ENCODE peak calls at places on chromosomes 1 and 21, in seven cellular contexts. Z is tibial nerve, Y is prostate gland, F is H54, B is HepG2, W is ovary, I is transverse colon. K is an unnamed sample.

GRCh38 chr1:209190591-209191241 is 392.8 kb upstream of the CAMK1G start:
- DNase-seq in Z (no peak), Y (no peak), F (peak), B (peak), W (no peak), I (peak), K (no peak)

GRCh38 chr1:207884276-207885029 is 26.5 kb downstream of the CD34 start:
- DNase-seq in Z (no peak), Y (no peak), F (no peak), B (no peak), W (no peak), I (no peak), K (no peak)

GRCh38 chr1:154957258-154957657 is 1.4 kb upstream of the PBXIP1 start:
- DNase-seq in Z (no peak), Y (no peak), F (no peak), B (no peak), W (no peak), I (no peak), K (no peak)

GRCh38 chr1:16101618-16102017 is 28.2 kb upstream of the FAM131C start:
- DNase-seq in Z (no peak), Y (no peak), F (no peak), B (peak), W (no peak), I (no peak), K (no peak)

GRCh38 chr1:82091729-82092128 is 291.0 kb downstream of the ADGRL2 start:
- DNase-seq in Z (peak), Y (no peak), F (no peak), B (no peak), W (no peak), I (no peak), K (no peak)

GRCh38 chr1:231040019-231040799 is at the start of gene FAM89A:
- DNase-seq in Z (peak), Y (peak), F (peak), B (no peak), W (peak), I (peak), K (peak)

GRCh38 chr1:230119340-230119739 is 52.3 kb downstream of the GALNT2 start:
- DNase-seq in Z (no peak), Y (no peak), F (no peak), B (no peak), W (no peak), I (no peak), K (no peak)

GRCh38 chr1:163974120-163974519 is 584.9 kb upstream of the PBX1 start:
- DNase-seq in Z (no peak), Y (no peak), F (no peak), B (no peak), W (no peak), I (no peak), K (no peak)

GRCh38 chr1:188062456-188062855 is 1233.7 kb downstream of the PLA2G4A start:
- DNase-seq in Z (no peak), Y (no peak), F (no peak), B (no peak), W (no peak), I (no peak), K (no peak)

GRCh38 chr1:227792216-227793078 is 23.0 kb upstream of the PRSS38 start:
- DNase-seq in Z (peak), Y (no peak), F (no peak), B (no peak), W (no peak), I (no peak), K (no peak)

GRCh38 chr1:157226739-157227138 is 88.5 kb upstream of the ETV3 start:
- DNase-seq in Z (no peak), Y (no peak), F (no peak), B (no peak), W (no peak), I (no peak), K (no peak)

GRCh38 chr1:197469620-197470210 is 201.7 kb downstream of the CRB1 start:
- DNase-seq in Z (no peak), Y (no peak), F (no peak), B (no peak), W (no peak), I (no peak), K (no peak)

GRCh38 chr1:10644307-10645128 is 151.9 kb downstream of the CASZ1 start:
- DNase-seq in Z (no peak), Y (no peak), F (peak), B (no peak), W (no peak), I (no peak), K (no peak)

GRCh38 chr1:11559211-11559970 is 80.4 kb downstream of the DISP3 start:
- DNase-seq in Z (no peak), Y (no peak), F (no peak), B (no peak), W (no peak), I (no peak), K (no peak)

GRCh38 chr1:4265836-4266235 is 365.8 kb upstream of the C1orf174 start:
- DNase-seq in Z (no peak), Y (no peak), F (no peak), B (peak), W (no peak), I (no peak), K (no peak)

GRCh38 chr1:68791800-68792199 is 294.9 kb upstream of the DEPDC1 start:
- DNase-seq in Z (no peak), Y (no peak), F (no peak), B (no peak), W (no peak), I (no peak), K (no peak)

GRCh38 chr1:160641323-160642280 is 5.2 kb downstream of the SLAMF1 start:
- DNase-seq in Z (no peak), Y (no peak), F (no peak), B (no peak), W (no peak), I (no peak), K (no peak)

GRCh38 chr1:160638926-160639325 is 7.9 kb downstream of the SLAMF1 start:
- DNase-seq in Z (no peak), Y (no peak), F (no peak), B (peak), W (no peak), I (no peak), K (no peak)

GRCh38 chr1:160639652-160640051 is 7.2 kb downstream of the SLAMF1 start:
- DNase-seq in Z (no peak), Y (no peak), F (no peak), B (no peak), W (no peak), I (peak), K (no peak)

GRCh38 chr1:160642281-160642644 is 4.6 kb downstream of the SLAMF1 start:
- DNase-seq in Z (no peak), Y (no peak), F (no peak), B (no peak), W (no peak), I (no peak), K (no peak)

GRCh38 chr1:160640359-160641123 is 6.3 kb downstream of the SLAMF1 start:
- DNase-seq in Z (no peak), Y (no peak), F (no peak), B (no peak), W (no peak), I (no peak), K (no peak)
- TF ChIP-seq POLR2A in Z (no peak), Y (no peak), F (no peak), B (no peak), W (no peak), I (no peak), K (no peak)

GRCh38 chr21:44300262-44300959 is 558 bp downstream of the PFKL start:
- DNase-seq in Z (peak), Y (peak), F (peak), B (peak), W (peak), I (peak), K (peak)
- TF ChIP-seq POLR2A in Z (no peak), Y (peak), F (no peak), B (no peak), W (no peak), I (peak), K (peak)

GRCh38 chr1:83689900-83690868 is 308.7 kb downstream of the TTLL7 start:
- DNase-seq in Z (no peak), Y (no peak), F (no peak), B (no peak), W (no peak), I (no peak), K (no peak)

GRCh38 chr1:83697220-83697619 is 301.7 kb downstream of the TTLL7 start:
- DNase-seq in Z (no peak), Y (no peak), F (no peak), B (no peak), W (no peak), I (no peak), K (no peak)

GRCh38 chr1:83693409-83694126 is 305.4 kb downstream of the TTLL7 start:
- DNase-seq in Z (no peak), Y (no peak), F (no peak), B (no peak), W (no peak), I (no peak), K (no peak)

GRCh38 chr1:83694449-83694848 is 304.5 kb downstream of the TTLL7 start:
- DNase-seq in Z (no peak), Y (no peak), F (no peak), B (no peak), W (no peak), I (no peak), K (no peak)

GRCh38 chr1:83692524-83693336 is 306.2 kb downstream of the TTLL7 start:
- DNase-seq in Z (no peak), Y (no peak), F (peak), B (peak), W (no peak), I (no peak), K (no peak)
- TF ChIP-seq POLR2A in Z (no peak), Y (no peak), F (no peak), B (no peak), W (no peak), I (no peak), K (no peak)

DNA sequence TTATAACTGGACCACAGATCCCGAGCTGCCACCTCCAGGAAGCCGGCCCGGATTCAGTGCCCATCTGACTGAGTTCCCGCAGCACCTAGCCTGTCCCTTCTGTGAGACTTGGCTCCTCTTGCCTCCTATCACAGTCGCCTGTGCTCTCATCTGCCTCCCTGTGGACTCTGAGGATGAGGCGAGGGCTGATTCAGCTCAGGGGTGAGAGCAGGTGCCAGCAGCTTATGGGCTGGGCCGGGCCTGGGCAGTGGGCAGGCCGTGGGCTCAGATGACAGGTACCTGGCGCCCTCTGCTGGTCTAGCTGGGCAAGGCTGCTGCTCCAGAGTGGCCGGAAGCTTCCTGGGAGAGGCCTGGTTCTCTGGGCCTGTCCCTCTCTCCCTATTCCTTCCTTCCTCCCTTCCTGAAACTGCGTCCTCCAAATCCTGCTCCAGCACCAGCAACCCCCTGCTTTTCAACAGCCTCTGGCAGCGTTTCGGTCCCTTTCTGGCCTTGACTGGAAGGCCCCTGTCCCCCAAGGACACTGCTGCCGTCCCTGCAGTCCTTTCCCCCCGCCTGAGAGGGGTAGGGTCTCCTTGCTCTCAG is 17.3 kb upstream of the PCSK9 start:
- DNase-seq in Z (peak), Y (peak), F (peak), B (peak), W (peak), I (peak), K (peak)
- TF ChIP-seq POLR2A in Z (no peak), Y (no peak), F (no peak), B (no peak), W (no peak), I (no peak), K (no peak)

GRCh38 chr1:27519341-27520258 is 29.6 kb upstream of the WASF2 start:
- DNase-seq in Z (no peak), Y (no peak), F (no peak), B (no peak), W (no peak), I (peak), K (no peak)
- TF ChIP-seq POLR2A in Z (no peak), Y (no peak), F (no peak), B (no peak), W (no peak), I (no peak), K (no peak)

DNA sequence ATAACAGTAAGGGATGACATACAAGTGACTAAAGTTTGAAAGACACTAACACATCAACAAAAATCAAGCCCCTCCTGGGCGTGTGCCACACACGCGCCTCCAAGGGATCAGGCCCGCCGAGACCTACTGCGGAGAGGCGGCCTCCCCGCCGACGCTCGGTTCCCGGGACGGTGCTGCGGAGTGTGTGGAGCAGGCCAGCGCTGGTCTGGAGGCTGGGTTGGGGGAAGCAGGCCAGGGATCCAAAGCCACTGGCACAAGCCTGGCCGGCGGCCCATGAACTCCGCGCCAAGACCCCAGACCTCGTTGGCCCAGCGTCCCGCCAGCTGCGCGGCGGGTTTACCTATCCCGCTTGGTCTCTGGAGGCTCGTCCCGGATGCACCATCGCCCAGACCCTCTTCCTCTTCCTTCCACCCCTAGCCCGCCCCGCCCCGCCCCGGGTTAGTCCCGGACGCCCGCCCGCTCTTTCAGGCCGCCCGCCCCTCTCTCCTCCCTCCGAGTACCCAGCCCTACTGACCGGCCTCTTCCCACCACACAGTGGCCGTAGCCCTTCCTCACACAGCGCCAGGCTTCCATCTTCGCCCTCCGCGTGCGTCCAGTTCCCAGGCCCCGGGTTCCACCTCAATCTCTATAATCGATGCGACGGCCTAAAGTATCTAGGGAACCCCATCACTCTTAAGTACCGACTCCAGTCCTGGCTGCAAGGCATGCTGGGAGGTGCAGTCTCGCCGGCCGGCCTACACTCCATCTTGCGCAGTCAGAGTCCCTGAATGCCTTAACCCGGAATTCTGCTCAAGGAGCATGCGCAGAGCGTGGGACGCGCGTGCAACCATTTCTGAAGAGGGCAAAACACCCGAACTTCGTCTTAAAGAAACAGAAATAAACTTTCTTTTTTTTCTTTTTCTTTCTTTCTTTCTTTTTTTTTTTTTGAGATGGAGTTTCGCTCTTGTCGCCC is at the start of gene ANGEL2:
- DNase-seq in Z (peak), Y (peak), F (peak), B (peak), W (peak), I (peak), K (peak)
- TF ChIP-seq POLR2A in Z (no peak), Y (peak), F (peak), B (peak), W (peak), I (peak), K (peak)

DNA sequence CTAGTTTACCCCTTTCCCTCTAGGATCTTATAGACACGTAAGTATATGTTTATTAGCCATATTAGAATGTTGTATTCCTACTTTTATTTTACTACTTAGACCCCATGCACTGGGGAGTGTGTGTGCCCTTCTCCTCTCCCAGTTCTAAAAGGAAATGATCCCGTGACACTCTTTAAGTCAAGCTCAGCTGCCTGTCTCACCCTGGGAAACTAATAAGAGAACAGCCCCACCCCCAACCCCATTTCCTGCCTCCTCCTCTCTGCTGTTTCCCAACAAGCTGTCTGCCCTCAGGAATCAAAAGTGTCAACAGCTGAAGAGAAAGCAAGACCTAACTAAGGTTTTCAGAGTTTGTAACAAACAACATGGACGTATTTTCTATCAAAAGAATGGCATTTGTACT is 92.6 kb upstream of the VAV3 start:
- DNase-seq in Z (peak), Y (no peak), F (no peak), B (no peak), W (no peak), I (peak), K (no peak)
- TF ChIP-seq POLR2A in Z (no peak), Y (no peak), F (no peak), B (no peak), W (no peak), I (no peak), K (no peak)

DNA sequence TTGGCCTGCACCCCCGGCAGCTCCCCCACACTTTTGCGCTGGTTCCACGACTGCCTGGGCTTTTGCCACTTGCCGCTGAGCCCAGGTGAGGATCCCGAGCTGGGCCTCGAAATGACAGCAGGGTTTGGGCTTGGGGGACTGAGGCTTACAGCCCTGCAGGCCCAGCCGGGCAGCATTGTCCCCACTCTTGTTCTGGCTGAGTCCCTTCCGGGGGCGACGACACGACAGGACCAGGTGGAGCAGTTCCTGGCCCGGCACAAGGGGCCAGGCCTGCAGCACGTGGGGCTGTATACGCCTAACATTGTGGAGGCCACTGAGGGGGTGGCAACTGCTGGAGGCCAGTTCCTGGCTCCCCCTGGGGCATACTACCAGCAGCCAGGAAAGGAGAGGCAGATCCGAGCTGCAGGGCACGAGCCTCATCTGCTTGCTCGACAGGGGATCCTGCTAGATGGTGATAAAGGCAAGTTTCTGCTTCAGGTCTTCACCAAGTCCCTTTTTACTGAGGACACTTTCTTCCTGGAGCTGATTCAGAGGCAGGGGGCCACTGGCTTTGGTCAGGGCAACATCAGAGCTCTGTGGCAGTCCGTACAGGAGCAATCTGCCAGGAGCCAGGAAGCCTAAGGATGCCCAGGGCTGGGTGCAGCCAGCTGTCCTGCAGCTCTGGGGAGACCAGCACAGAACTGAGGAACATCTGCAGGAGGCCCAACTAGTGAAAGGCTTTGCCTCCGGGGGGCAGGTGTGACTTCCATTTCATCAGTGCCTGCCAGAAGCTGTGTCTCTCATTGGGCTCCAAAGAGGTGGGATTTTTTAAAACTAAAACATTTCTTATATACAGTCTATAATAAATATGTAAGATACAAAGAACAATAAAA is 1.2 kb downstream of the HPDL start:
- DNase-seq in Z (no peak), Y (no peak), F (no peak), B (no peak), W (no peak), I (peak), K (no peak)
- TF ChIP-seq POLR2A in Z (no peak), Y (no peak), F (no peak), B (no peak), W (no peak), I (no peak), K (no peak)

K was measured in uterus.